ENCODE peak calls at places on chromosome 5, in four cellular contexts. H, C, R and A are unnamed samples.

GRCh38 chr5:169970911-169971436 is 9.3 kb downstream of the INSYN2B start:
- DNase-seq in R (peak; percentile 92), H (peak; percentile 24), C (no peak), A (no peak)

GRCh38 chr5:150162142-150162513 is 4.5 kb upstream of the CDX1 start:
- DNase-seq in R (no peak), H (no peak), C (peak; percentile 74), A (no peak)

GRCh38 chr5:163330723-163331668 is 106.4 kb upstream of the CCNG1 start:
- DNase-seq in R (no peak), H (no peak), C (no peak), A (peak; percentile 84)

GRCh38 chr5:179190851-179191505 is 130.8 kb downstream of the ZNF354C start:
- DNase-seq in H (no peak), R (no peak), C (no peak), A (no peak)

GRCh38 chr5:160315968-160316367 is 3.6 kb upstream of the CCNJL start:
- DNase-seq in C (peak; percentile 70), R (no peak), H (no peak), A (no peak)

GRCh38 chr5:16964821-16965220 is 28.7 kb upstream of the MYO10 start:
- DNase-seq in R (peak; percentile 11), H (no peak), C (no peak), A (no peak)

GRCh38 chr5:135213034-135213386 is 179.0 kb upstream of the PITX1 start:
- DNase-seq in C (no peak), H (no peak), R (no peak), A (no peak)

GRCh38 chr5:39186722-39187539 is 32.4 kb downstream of the FYB1 start:
- DNase-seq in C (no peak), H (no peak), R (no peak), A (no peak)

GRCh38 chr5:143527808-143528207 is 124.3 kb upstream of the NR3C1 start:
- DNase-seq in C (no peak), R (peak; percentile 58), H (no peak), A (no peak)

GRCh38 chr5:94245608-94246007 is 372.8 kb downstream of the KIAA0825 start:
- DNase-seq in C (no peak), H (no peak), R (peak; percentile 64), A (no peak)

GRCh38 chr5:139474815-139475791 is 4.3 kb downstream of the SMIM33 start:
- DNase-seq in C (peak; percentile 55), R (peak; percentile 56), H (no peak), A (no peak)
- TF ChIP-seq EZH2phosphoT487 in C (no peak), R (no peak), H (no peak), A (no peak)

GRCh38 chr5:1502737-1503120 is 21.0 kb downstream of the LPCAT1 start:
- DNase-seq in R (no peak), H (no peak), C (no peak), A (no peak)
- H3K4me1 ChIP-seq in R (no peaks in the 10 kb centered on the region), H (no peaks in the 10 kb centered on the region), C (no peaks in the 10 kb centered on the region), A (peaks cover 34% of the 10 kb centered on the region)

DNA sequence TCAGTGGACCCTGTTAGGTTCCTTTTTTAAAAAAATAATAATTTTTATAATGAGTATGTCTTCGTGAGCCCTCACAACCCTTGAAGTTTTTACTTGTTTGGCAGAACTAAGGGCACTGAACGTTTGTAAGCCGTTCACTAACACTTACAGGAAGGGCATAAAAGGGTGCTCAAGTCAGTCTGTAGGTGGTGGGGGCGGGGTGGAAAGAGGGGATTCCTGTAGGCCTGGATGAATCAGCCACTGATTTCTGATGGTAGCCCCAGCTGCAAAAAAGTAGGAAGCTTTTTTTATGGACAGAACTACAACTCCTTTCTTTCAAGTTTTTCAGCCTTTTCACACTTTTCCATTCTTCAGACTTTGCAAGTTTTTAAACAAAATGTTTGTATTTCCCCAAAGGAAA is 35.8 kb downstream of the PIK3R1 start:
- DNase-seq in H (no peak), R (no peak), C (no peak), A (no peak)
- H3K79me2 ChIP-seq in H (peaks cover 9% of the 10 kb centered on the region), R (peaks cover 87% of the 10 kb centered on the region), C (peaks cover 98% of the 10 kb centered on the region), A (no peaks in the 10 kb centered on the region)

DNA sequence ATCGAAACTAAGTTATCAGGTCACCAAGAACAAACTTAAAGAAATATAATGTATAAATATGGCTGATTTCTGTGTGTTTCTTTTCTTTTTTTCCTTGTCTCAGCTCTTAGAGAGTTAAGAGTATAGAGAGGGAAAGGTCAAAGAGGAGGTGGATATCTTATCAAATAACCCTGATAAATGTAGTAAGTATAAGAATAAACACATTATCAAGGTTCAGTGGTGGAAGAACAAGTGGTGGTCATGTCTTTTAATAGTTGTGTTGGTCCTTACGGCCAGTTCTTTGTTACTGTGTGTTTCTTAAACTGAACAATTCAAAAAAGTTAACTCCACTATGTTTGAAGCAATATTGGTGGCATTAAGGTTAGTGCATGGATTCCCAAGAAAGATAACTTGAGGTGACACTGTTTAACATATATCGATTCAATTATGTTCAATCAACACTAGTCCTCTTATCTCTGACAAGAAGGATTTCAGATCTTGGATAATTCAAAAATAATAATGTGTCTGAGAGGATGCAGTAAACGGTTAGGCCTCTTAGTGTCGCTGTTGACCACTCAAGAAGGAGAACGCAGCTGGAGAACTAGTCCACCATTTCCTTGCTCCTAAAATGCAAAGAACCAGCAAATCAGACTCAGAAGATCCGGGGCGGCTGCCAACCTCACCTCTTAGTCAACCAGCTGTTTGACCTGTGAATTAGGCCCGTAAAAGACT is at the start of gene PCDHGA3:
- DNase-seq in R (peak; percentile 83), H (no peak), C (no peak), A (peak; percentile 79)
- TF ChIP-seq EZH2phosphoT487 in R (no peak), H (no peak), C (no peak), A (no peak)

DNA sequence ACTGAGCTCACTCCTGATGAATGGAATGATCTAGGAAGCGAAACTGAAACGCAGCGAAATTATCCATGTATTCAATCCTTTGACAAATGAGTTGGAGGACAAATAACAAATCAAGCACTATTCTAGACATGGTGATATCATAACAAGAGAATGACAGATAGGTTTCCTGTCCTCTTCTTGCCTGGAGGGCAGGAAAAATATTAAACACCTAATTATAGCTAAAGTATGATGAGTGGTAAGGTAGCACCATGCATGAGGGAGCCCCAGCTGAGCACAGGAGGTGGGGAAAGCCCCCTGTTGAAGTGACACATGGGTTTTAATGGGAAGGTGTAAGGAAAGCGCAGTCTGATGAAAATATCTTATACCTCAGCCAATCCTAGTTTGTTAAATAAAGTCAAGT is 225.2 kb downstream of the NPR3 start:
- DNase-seq in C (no peak), R (no peak), H (no peak), A (no peak)
- H3K4me1 ChIP-seq in C (no peaks in the 10 kb centered on the region), R (no peaks in the 10 kb centered on the region), H (no peaks in the 10 kb centered on the region), A (no peaks in the 10 kb centered on the region)

GRCh38 chr5:95251185-95251584 is 33.7 kb downstream of the MCTP1 start:
- DNase-seq in C (no peak), R (no peak), H (no peak), A (no peak)

DNA sequence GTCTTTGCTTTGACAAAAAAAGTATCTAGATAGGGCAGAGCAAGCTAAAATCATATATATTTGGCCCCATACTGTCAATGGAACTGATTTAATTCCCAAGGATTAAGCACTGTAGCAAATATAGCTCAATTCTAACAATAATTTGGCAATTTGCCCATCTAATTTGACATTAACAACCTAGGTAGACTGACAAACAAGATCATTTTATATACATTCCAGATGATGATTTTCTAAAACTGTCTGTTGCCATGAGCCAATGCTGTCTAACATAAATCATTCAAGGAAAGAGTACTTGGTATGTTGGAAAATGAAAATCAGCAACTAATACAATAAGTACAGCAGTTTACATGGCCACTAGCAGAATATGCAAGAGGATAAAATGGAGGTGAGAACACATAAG is 32.1 kb downstream of the MCTP1 start:
- DNase-seq in C (no peak), R (no peak), H (no peak), A (no peak)
- H3K79me2 ChIP-seq in C (no peaks in the 10 kb centered on the region), R (no peaks in the 10 kb centered on the region), H (no peaks in the 10 kb centered on the region), A (no peaks in the 10 kb centered on the region)